ENCODE peak calls at places on chromosomes 11 and 22, in seven cellular contexts. J is uterus, D is heart left ventricle, A is hepatocyte, E is kidney, G is AG10803, N is HCT116. Y is an unnamed sample.

GRCh38 chr22:35547993-35548761 is 7.5 kb downstream of the RASD2 start:
- DNase-seq in A (no peak), J (no peak), G (no peak), E (no peak), D (no peak), N (no peak), Y (peak)

GRCh38 chr22:47452184-47452583 is 689.7 kb downstream of the TBC1D22A start:
- DNase-seq in N (peak), G (no peak), E (no peak), D (no peak), J (no peak), A (no peak), Y (peak)

GRCh38 chr11:17607083-17607429 is 60.0 kb downstream of the OTOG start:
- DNase-seq in J (no peak), G (no peak), N (no peak), D (no peak), E (no peak), A (no peak), Y (no peak)

GRCh38 chr22:44916281-44917231 is 93.2 kb downstream of the PHF21B start:
- DNase-seq in G (no peak), D (no peak), J (no peak), E (peak), N (no peak), A (no peak), Y (peak)

GRCh38 chr11:46363031-46363407 is 15.8 kb downstream of the DGKZ start:
- DNase-seq in N (no peak), D (peak), E (peak), A (no peak), J (no peak), G (peak), Y (no peak)

GRCh38 chr11:35932121-35932520 is 11.7 kb upstream of the LDLRAD3 start:
- DNase-seq in G (no peak), N (no peak), E (no peak), D (no peak), J (no peak), A (no peak), Y (no peak)

GRCh38 chr11:911031-911889 is 650 bp upstream of the CHID1 start:
- DNase-seq in J (peak), A (peak), E (peak), N (no peak), G (peak), D (peak), Y (peak)

GRCh38 chr11:69377029-69377952 is 83.3 kb downstream of the MYEOV start:
- DNase-seq in J (no peak), E (peak), A (no peak), N (no peak), G (no peak), D (peak), Y (no peak)

GRCh38 chr11:77276271-77276670 is 25.2 kb downstream of the GDPD4 start:
- DNase-seq in J (no peak), G (no peak), D (no peak), A (no peak), E (no peak), N (no peak), Y (no peak)

GRCh38 chr11:99316761-99317475 is 296.2 kb downstream of the CNTN5 start:
- DNase-seq in G (peak), J (no peak), D (peak), E (no peak), A (no peak), N (no peak), Y (no peak)

GRCh38 chr11:88292156-88292844 is 45.2 kb downstream of the CTSC start:
- DNase-seq in E (no peak), A (no peak), J (no peak), D (no peak), G (no peak), N (peak), Y (no peak)

GRCh38 chr11:118622376-118623290 is 15.2 kb downstream of the PHLDB1 start:
- DNase-seq in J (no peak), E (peak), N (peak), G (peak), D (peak), A (no peak), Y (no peak)

GRCh38 chr11:39192671-39193070 is 2266.8 kb downstream of the LRRC4C start:
- DNase-seq in G (no peak), J (no peak), D (no peak), E (no peak), A (no peak), N (no peak), Y (no peak)

GRCh38 chr11:68598816-68599653 is 85.3 kb upstream of the GAL start:
- DNase-seq in G (peak), D (no peak), A (no peak), E (no peak), J (no peak), N (no peak), Y (no peak)

GRCh38 chr11:106076421-106076922 is 675 bp downstream of the KBTBD3 start:
- DNase-seq in N (no peak), A (peak), D (no peak), G (no peak), E (no peak), J (no peak), Y (no peak)

GRCh38 chr11:102727890-102728289 is 3.1 kb upstream of the MMP8 start:
- DNase-seq in G (peak), D (no peak), J (no peak), A (no peak), N (no peak), E (no peak), Y (no peak)

GRCh38 chr22:46858181-46858771 is 95.8 kb downstream of the TBC1D22A start:
- DNase-seq in A (no peak), J (no peak), N (no peak), G (no peak), D (no peak), E (no peak), Y (no peak)

GRCh38 chr11:66676931-66677598 is 622 bp downstream of the RBM4B start:
- DNase-seq in A (no peak), D (no peak), N (no peak), E (no peak), J (no peak), G (no peak), Y (no peak)

GRCh38 chr11:32555091-32555490 is 28.5 kb upstream of the EIF3M start:
- DNase-seq in E (no peak), D (no peak), G (no peak), J (no peak), N (no peak), A (no peak), Y (no peak)

GRCh38 chr11:60821827-60822599 is 19.9 kb upstream of the CCDC86 start:
- DNase-seq in G (no peak), J (no peak), N (no peak), A (no peak), D (no peak), E (no peak), Y (no peak)

GRCh38 chr22:32411388-32411787 is 659 bp downstream of the RTCB start:
- DNase-seq in E (no peak), A (peak), N (no peak), G (peak), J (no peak), D (no peak), Y (peak)

GRCh38 chr11:109605006-109605405 is 183.0 kb downstream of the C11orf87 start:
- DNase-seq in A (no peak), D (no peak), G (no peak), J (no peak), N (no peak), E (no peak), Y (no peak)

GRCh38 chr22:17272511-17272991 is 53.3 kb upstream of the ADA2 start:
- DNase-seq in N (no peak), A (no peak), D (no peak), G (no peak), E (peak), J (no peak), Y (peak)

GRCh38 chr11:1397146-1397861 is 7.6 kb downstream of the BRSK2 start:
- DNase-seq in N (no peak), E (no peak), G (no peak), A (no peak), J (no peak), D (no peak), Y (no peak)

GRCh38 chr11:76620471-76620870 is 50.1 kb downstream of the LRRC32 start:
- DNase-seq in N (no peak), A (no peak), J (no peak), G (peak), E (no peak), D (no peak), Y (no peak)

GRCh38 chr11:74330065-74330858 is 18.8 kb upstream of the P4HA3 start:
- DNase-seq in A (no peak), G (peak), D (no peak), E (no peak), J (no peak), N (no peak), Y (no peak)

GRCh38 chr11:130671801-130672700 is 223.6 kb downstream of the ADAMTS15 start:
- DNase-seq in G (peak), J (peak), A (peak), D (peak), N (no peak), E (peak), Y (peak)

GRCh38 chr11:10550503-10550902 is 9.5 kb upstream of the RNF141 start:
- DNase-seq in A (no peak), N (no peak), G (peak), D (no peak), J (no peak), E (no peak), Y (no peak)

GRCh38 chr11:120527111-120527748 is 15.7 kb downstream of the GRIK4 start:
- DNase-seq in E (peak), D (no peak), N (no peak), G (peak), A (peak), J (peak), Y (peak)

GRCh38 chr11:14904745-14905103 is 12.7 kb upstream of the CYP2R1 start:
- DNase-seq in G (peak), E (peak), N (no peak), D (peak), A (peak), J (peak), Y (peak)

GRCh38 chr11:79119491-79120284 is 321.1 kb downstream of the TENM4 start:
- DNase-seq in D (no peak), E (no peak), J (no peak), G (peak), A (no peak), N (no peak), Y (no peak)

GRCh38 chr22:35632902-35633301 is 15.3 kb upstream of the APOL6 start:
- DNase-seq in A (no peak), J (no peak), N (no peak), D (no peak), G (no peak), E (peak), Y (no peak)

GRCh38 chr11:30967579-30967978 is 381.4 kb upstream of the MPPED2 start:
- DNase-seq in J (no peak), N (no peak), E (no peak), G (no peak), A (no peak), D (no peak), Y (no peak)
- TF ChIP-seq CTCF in J (no peak), N (no peak), E (no peak), G (no peak), A (no peak), D (no peak), Y (no peak)

DNA sequence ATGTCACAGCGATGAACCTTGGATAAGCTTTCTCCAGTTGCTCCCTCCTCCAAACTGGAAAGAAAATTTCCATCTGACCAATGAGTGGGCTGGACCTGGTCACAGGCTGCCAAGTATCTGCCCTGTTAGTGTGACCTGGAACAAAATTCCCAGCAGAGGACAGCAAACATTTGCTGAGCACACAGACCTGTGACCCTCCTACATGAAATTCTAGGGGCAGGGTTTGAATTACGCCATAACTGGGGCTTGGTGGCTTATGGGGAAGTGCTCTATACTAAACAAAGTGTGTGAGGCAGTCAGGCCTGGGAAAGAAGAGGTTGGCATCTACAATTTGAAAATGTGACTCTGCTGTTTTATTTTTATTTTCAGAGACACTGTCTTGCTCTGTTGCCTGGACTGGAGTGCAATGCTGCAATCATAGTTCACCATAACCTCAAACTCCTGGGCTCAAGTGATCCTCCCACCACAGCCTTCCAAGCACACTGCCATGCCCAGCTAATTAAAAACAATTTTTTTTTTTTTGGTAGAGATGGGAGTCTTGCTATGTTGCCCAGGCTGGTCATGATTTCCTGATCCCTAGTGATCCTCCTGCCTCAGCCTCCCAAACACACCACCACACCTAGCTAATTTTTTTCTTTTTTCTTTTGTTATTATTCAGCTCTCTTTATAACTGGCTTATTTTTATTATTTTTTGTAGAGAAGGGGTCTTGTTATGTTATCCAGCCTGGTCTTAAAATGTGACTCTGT is 13.6 kb upstream of the XBP1 start:
- DNase-seq in A (peak), D (no peak), N (no peak), G (no peak), J (peak), E (peak), Y (no peak)
- TF ChIP-seq CTCF in A (no peak), D (no peak), N (no peak), G (no peak), J (no peak), E (no peak), Y (no peak)

GRCh38 chr11:9276571-9276970 is 11.4 kb upstream of the DENND5A start:
- DNase-seq in A (no peak), J (no peak), G (no peak), N (no peak), D (no peak), E (no peak), Y (peak)
- TF ChIP-seq CTCF in A (no peak), J (no peak), G (no peak), N (peak), D (no peak), E (no peak), Y (no peak)

GRCh38 chr22:24156915-24157782 is 24.1 kb upstream of the SUSD2 start:
- DNase-seq in E (peak), G (peak), D (peak), A (peak), N (peak), J (peak), Y (peak)

GRCh38 chr22:24153959-24154358 is 27.3 kb upstream of the SUSD2 start:
- DNase-seq in E (no peak), A (no peak), D (no peak), J (no peak), G (no peak), N (no peak), Y (no peak)

GRCh38 chr22:24154826-24155225 is 26.5 kb upstream of the SUSD2 start:
- DNase-seq in A (no peak), E (no peak), G (no peak), J (no peak), D (no peak), N (no peak), Y (no peak)

GRCh38 chr22:24156146-24156914 is 25.0 kb upstream of the SUSD2 start:
- DNase-seq in J (no peak), N (no peak), D (no peak), G (peak), E (no peak), A (peak), Y (no peak)

DNA sequence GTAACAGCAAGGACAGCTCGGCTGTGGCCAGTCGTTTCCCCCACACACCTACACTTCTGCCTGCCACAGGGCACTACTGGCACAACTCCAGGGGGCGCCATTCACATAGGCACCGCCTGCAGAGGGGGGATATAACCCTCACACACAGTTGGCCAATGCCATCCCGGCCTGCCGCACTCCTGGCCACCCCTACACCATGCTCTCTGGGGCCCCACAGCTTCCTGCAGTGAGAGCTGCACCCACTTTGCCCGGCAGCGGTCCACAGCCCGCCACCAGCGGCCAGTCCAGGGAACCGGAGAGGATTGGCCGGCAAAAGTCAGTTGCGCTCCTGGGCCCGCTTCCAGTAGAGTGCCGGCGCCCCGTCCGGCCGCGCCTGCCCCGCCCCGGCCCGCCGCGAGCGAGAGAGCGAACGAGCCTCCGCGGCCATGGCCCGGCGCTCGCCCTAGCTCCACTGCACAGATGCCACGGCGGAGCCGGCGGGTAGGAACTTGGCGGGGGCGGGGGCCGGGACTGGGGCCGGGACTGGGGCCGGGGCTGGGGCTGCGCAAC is 25.6 kb upstream of the SUSD2 start:
- DNase-seq in D (peak), G (peak), J (peak), A (peak), E (peak), N (no peak), Y (peak)
- TF ChIP-seq CTCF in D (peak), G (peak), J (peak), A (peak), E (peak), N (peak), Y (peak)

GRCh38 chr22:19605508-19606331 is 81.5 kb upstream of the CLDN5 start:
- DNase-seq in E (no peak), G (no peak), J (no peak), D (no peak), A (no peak), N (no peak), Y (no peak)

GRCh38 chr22:19606332-19607197 is 82.4 kb upstream of the CLDN5 start:
- DNase-seq in E (no peak), D (no peak), A (no peak), J (no peak), N (no peak), G (no peak), Y (no peak)

GRCh38 chr22:19607198-19608113 is 83.2 kb upstream of the CLDN5 start:
- DNase-seq in E (no peak), J (no peak), G (no peak), A (peak), D (peak), N (no peak), Y (no peak)

GRCh38 chr22:19604711-19605268 is 80.6 kb upstream of the CLDN5 start:
- DNase-seq in A (no peak), D (no peak), N (no peak), J (no peak), E (no peak), G (no peak), Y (no peak)

DNA sequence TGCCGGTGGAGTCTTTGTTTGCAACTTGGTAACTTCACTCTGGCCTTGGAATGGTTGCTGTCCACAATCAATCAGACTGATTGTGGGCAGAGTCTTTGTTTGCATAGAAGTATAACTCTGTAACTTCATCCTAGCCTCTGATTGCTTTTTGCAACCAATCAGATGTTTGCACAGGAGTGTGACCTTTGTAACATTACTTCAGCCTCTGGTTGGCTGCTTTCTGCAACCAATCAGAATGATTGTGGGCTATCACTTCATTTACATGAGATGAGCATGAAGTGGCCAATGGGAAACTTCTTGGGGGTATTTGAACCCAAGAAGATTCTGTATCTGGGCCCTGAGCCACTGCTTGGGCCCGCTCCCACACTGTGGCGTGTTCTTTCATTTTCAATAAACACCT is 79.6 kb upstream of the CLDN5 start:
- DNase-seq in E (no peak), A (peak), G (no peak), D (no peak), J (no peak), N (no peak), Y (no peak)
- TF ChIP-seq CTCF in E (no peak), A (no peak), G (no peak), D (no peak), J (no peak), N (no peak), Y (no peak)